ENCODE peak calls at places on chromosomes 5 and 9, in five cellular contexts. One of them, this sample, is unnamed.

GRCh38 chr9:70479880-70480291 is 65.4 kb upstream of the KLF9 start:
- DNase-seq in SW480: peak
- DNase-seq in HTR-8/SVneo: no peak
- DNase-seq in heart right ventricle: no peak
- DNase-seq in D341Med: peak
- DNase-seq in this sample: peak

GRCh38 chr9:95876595-95876994 is 1.1 kb downstream of the ERCC6L2 start:
- DNase-seq in SW480: peak
- DNase-seq in HTR-8/SVneo: no peak
- DNase-seq in heart right ventricle: no peak
- DNase-seq in D341Med: no peak
- DNase-seq in this sample: peak

GRCh38 chr5:132059043-132059695 is 1.3 kb upstream of the IL3 start:
- DNase-seq in SW480: no peak
- DNase-seq in HTR-8/SVneo: no peak
- DNase-seq in heart right ventricle: no peak
- DNase-seq in D341Med: no peak
- DNase-seq in this sample: no peak

GRCh38 chr5:149935431-149935901 is 9.1 kb downstream of the PDE6A start:
- DNase-seq in SW480: peak
- DNase-seq in HTR-8/SVneo: no peak
- DNase-seq in heart right ventricle: no peak
- DNase-seq in D341Med: no peak
- DNase-seq in this sample: no peak

GRCh38 chr5:72110401-72111013 is 3.2 kb downstream of the MAP1B start:
- DNase-seq in SW480: no peak
- DNase-seq in HTR-8/SVneo: no peak
- DNase-seq in heart right ventricle: peak
- DNase-seq in D341Med: peak
- DNase-seq in this sample: no peak

GRCh38 chr5:3220638-3221288 is 374.9 kb upstream of the IRX1 start:
- DNase-seq in SW480: no peak
- DNase-seq in HTR-8/SVneo: no peak
- DNase-seq in heart right ventricle: no peak
- DNase-seq in D341Med: no peak
- DNase-seq in this sample: no peak

GRCh38 chr9:87685871-87686519 is 39.9 kb upstream of the CTSL start:
- DNase-seq in SW480: no peak
- DNase-seq in HTR-8/SVneo: no peak
- DNase-seq in heart right ventricle: no peak
- DNase-seq in D341Med: peak
- DNase-seq in this sample: no peak

GRCh38 chr5:149924481-149924880 is 20.1 kb downstream of the PDE6A start:
- DNase-seq in SW480: no peak
- DNase-seq in HTR-8/SVneo: no peak
- DNase-seq in heart right ventricle: no peak
- DNase-seq in D341Med: no peak
- DNase-seq in this sample: no peak

GRCh38 chr5:89276566-89277305 is 393.8 kb upstream of the MEF2C start:
- DNase-seq in SW480: no peak
- DNase-seq in HTR-8/SVneo: no peak
- DNase-seq in heart right ventricle: no peak
- DNase-seq in D341Med: no peak
- DNase-seq in this sample: peak

GRCh38 chr5:157912621-157913325 is 53.8 kb upstream of the CLINT1 start:
- DNase-seq in SW480: no peak
- DNase-seq in HTR-8/SVneo: no peak
- DNase-seq in heart right ventricle: no peak
- DNase-seq in D341Med: no peak
- DNase-seq in this sample: no peak

This sample was measured in SJCRH30.